ENCODE peak calls at places on chromosomes 13 and 19, in nine cellular contexts. M, A, I, T, Y, Z, E, G and Q are unnamed samples.

GRCh38 chr19:35013820-35014754 is 14.0 kb downstream of the GRAMD1A start:
- DNase-seq in A (no peak), T (no peak), I (peak; percentile 43), E (no peak), Z (peak; percentile 63), G (no peak), Y (no peak), M (no peak), Q (no peak)

GRCh38 chr13:40236566-40237168 is 429.8 kb downstream of the FOXO1 start:
- DNase-seq in Z (no peak), A (peak; percentile 62), G (no peak), Y (peak; percentile 15), T (no peak), E (no peak), I (peak; percentile 44), M (peak; percentile 59), Q (no peak)

GRCh38 chr19:23785982-23786381 is 27.3 kb upstream of the ZNF681 start:
- DNase-seq in M (no peak), I (no peak), A (no peak), Z (no peak), G (no peak), T (peak; percentile 6), E (no peak), Y (no peak), Q (no peak)

GRCh38 chr19:39704181-39705044 is at the start of gene LGALS14:
- DNase-seq in Z (no peak), T (no peak), I (no peak), G (no peak), E (no peak), A (no peak), Y (no peak), M (no peak), Q (no peak)

GRCh38 chr19:39843919-39844793 is 2.0 kb downstream of the FBL start:
- DNase-seq in T (no peak), A (no peak), I (peak; percentile 40), M (no peak), Z (no peak), E (no peak), G (peak; percentile 60), Y (no peak), Q (no peak)

GRCh38 chr19:10912619-10913018 is 15.8 kb downstream of the YIPF2 start:
- DNase-seq in E (no peak), Y (no peak), T (no peak), Z (no peak), G (no peak), M (no peak), A (no peak), I (no peak), Q (no peak)

GRCh38 chr13:51025245-51025872 is 85.7 kb downstream of the C13orf42 start:
- DNase-seq in G (no peak), M (no peak), I (no peak), Z (no peak), T (no peak), E (no peak), Y (no peak), A (no peak), Q (no peak)

GRCh38 chr13:74450976-74451375 is 316.8 kb upstream of the KLF12 start:
- DNase-seq in A (no peak), E (no peak), G (no peak), M (no peak), Y (no peak), I (no peak), T (no peak), Z (no peak), Q (no peak)

GRCh38 chr19:49746206-49746958 is 16.7 kb downstream of the TSKS start:
- DNase-seq in Y (no peak), Z (peak; percentile 54), A (peak; percentile 59), I (peak; percentile 51), G (peak; percentile 61), E (peak; percentile 70), T (peak; percentile 46), M (no peak), Q (peak; percentile 89)

GRCh38 chr13:75864718-75865117 is 228.6 kb downstream of the LMO7 start:
- DNase-seq in A (no peak), Y (no peak), I (no peak), T (no peak), E (no peak), G (no peak), M (no peak), Z (no peak), Q (no peak)

GRCh38 chr19:47156861-47157454 is 26.3 kb downstream of the SAE1 start:
- DNase-seq in E (no peak), T (no peak), M (no peak), G (no peak), I (no peak), A (no peak), Y (no peak), Z (no peak), Q (no peak)

GRCh38 chr13:21053231-21053630 is 8.2 kb downstream of the LATS2 start:
- DNase-seq in Z (no peak), E (no peak), A (no peak), I (no peak), Y (no peak), M (no peak), T (no peak), G (no peak), Q (no peak)

GRCh38 chr19:44260695-44261446 is 1.2 kb downstream of the ZNF233 start:
- DNase-seq in I (no peak), T (no peak), Y (no peak), M (no peak), G (no peak), Z (no peak), E (no peak), A (no peak), Q (no peak)

GRCh38 chr19:46132508-46133100 is 8.1 kb upstream of the IGFL3 start:
- DNase-seq in Z (no peak), E (no peak), G (no peak), T (no peak), M (no peak), A (no peak), Y (no peak), I (no peak), Q (no peak)

GRCh38 chr13:113337556-113337955 is 26.4 kb downstream of the GRTP1 start:
- DNase-seq in G (no peak), M (no peak), A (no peak), Z (no peak), E (no peak), I (no peak), T (no peak), Y (no peak), Q (peak; percentile 37)

GRCh38 chr13:33303885-33304284 is 18.3 kb upstream of the STARD13 start:
- DNase-seq in A (no peak), T (no peak), M (no peak), G (no peak), Z (no peak), Y (no peak), E (no peak), I (no peak), Q (no peak)

GRCh38 chr13:30617315-30618185 is at the start of gene USPL1:
- DNase-seq in I (peak; percentile 99), G (peak; percentile 99), T (peak; percentile 98), M (peak; percentile 93), Y (peak; percentile 99), A (peak; percentile 99), E (peak; percentile 98), Z (peak; percentile 97), Q (peak; percentile 98)

GRCh38 chr13:30618938-30619289 is 1.2 kb downstream of the USPL1 start:
- DNase-seq in A (no peak), M (no peak), G (no peak), T (no peak), Z (no peak), Y (no peak), I (no peak), E (no peak), Q (no peak)

GRCh38 chr13:30615851-30616311 is 1.8 kb upstream of the USPL1 start:
- DNase-seq in Z (no peak), G (no peak), E (no peak), T (no peak), I (no peak), M (no peak), A (no peak), Y (no peak), Q (no peak)

GRCh38 chr13:30618186-30618937 is 642 bp downstream of the USPL1 start:
- DNase-seq in I (no peak), E (peak; percentile 32), Z (no peak), G (peak; percentile 15), Y (peak; percentile 16), M (no peak), A (no peak), T (no peak), Q (no peak)

DNA sequence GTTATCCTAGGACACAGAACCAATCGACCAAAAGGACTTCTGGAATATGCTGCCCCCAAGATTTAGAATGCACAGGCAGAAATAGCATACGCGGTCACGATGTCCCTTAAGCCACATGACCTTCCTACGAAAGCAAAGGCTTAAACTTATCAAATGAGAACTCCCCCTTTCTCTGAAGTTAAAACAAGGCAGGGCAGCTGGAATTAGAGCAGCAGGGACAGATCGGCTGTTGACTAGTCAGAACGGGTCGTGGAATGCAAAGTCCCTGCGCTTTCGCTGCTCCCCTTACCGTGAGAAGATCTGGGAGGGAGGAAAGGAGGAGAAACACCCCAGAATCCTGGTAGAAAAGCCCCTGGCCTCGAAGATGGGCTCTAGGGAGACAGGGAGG is 799 bp upstream of the USPL1 start:
- DNase-seq in G (peak; percentile 87), I (peak; percentile 86), Y (peak; percentile 85), A (no peak), M (peak; percentile 52), E (peak; percentile 83), Z (peak; percentile 53), T (peak; percentile 59), Q (peak; percentile 27)
- H3K4me3 ChIP-seq in G (peak overlapping the region; percentile 72), I (peak overlapping the region; percentile 70), Y (peak overlapping the region; percentile 82), A (peak overlapping the region; percentile 88), M (peak overlapping the region; percentile 84), E (peak overlapping the region; percentile 63), Z (peak overlapping the region; percentile 84), T (peak overlapping the region; percentile 84), Q (peak overlapping the region; percentile 71)

GRCh38 chr19:17244618-17245534 is 843 bp downstream of the NR2F6 start:
- DNase-seq in I (peak; percentile 50), T (no peak), M (no peak), A (no peak), G (peak; percentile 50), E (no peak), Y (no peak), Z (no peak), Q (no peak)
- H3K4me1 ChIP-seq in I (peaks cover 77% of the 10 kb centered on the region), T (no peaks in the 10 kb centered on the region), M (peaks cover 37% of the 10 kb centered on the region), A (peaks cover 32% of the 10 kb centered on the region), G (peaks cover 30% of the 10 kb centered on the region), E (peaks cover 22% of the 10 kb centered on the region), Y (peaks cover 56% of the 10 kb centered on the region), Z (peaks cover 9% of the 10 kb centered on the region), Q (peaks cover 12% of the 10 kb centered on the region)

GRCh38 chr19:17641181-17641580 is 47.0 kb downstream of the UNC13A start:
- DNase-seq in T (no peak), Z (no peak), G (no peak), M (no peak), E (no peak), A (no peak), I (no peak), Y (no peak), Q (no peak)
- H3K27me3 ChIP-seq in T (no peaks in the 10 kb centered on the region), Z (no peaks in the 10 kb centered on the region), G (no peaks in the 10 kb centered on the region), M (no peaks in the 10 kb centered on the region), E (no peaks in the 10 kb centered on the region), A (peaks cover 2% of the 10 kb centered on the region), I (no peaks in the 10 kb centered on the region), Y (peaks cover 10% of the 10 kb centered on the region), Q (no peaks in the 10 kb centered on the region)

DNA sequence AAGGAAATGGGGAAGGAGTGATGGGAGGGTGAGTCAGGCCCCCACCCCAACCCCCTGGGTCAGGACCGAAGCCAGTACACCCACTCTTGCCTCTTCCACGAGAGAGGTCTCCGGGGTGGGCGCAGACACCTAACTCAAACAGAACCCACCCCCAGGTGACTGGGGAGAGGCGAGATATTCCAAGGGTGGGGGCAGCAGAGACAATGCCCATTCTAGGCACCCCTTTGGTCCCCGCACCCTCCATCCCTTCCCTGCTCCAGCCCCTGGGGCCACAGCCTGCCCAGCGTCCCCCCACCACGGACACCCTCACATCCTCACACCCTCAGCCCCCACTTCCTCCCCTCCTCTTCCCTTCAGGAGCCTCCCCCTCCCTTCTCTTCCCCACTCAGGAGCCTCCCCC is 682 bp downstream of the ZSCAN18 start:
- DNase-seq in Z (no peak), A (no peak), E (no peak), G (no peak), T (no peak), M (no peak), I (no peak), Y (no peak), Q (no peak)
- H3K4me3 ChIP-seq in Z (peak overlapping the region; percentile 81), A (peak overlapping the region; percentile 94), E (no peak overlapping the region), G (peak overlapping the region; percentile 99), T (peak overlapping the region; percentile 15), M (peak overlapping the region; percentile 99), I (peak overlapping the region; percentile 66), Y (peak overlapping the region; percentile 93), Q (peak overlapping the region; percentile 93)